ENCODE peak calls at places on chromosomes 13 and 19, in five cellular contexts. One of them, this sample, is unnamed.

GRCh38 chr19:54209058-54209747 is 8.5 kb downstream of the RPS9 start:
- DNase-seq in K562: no peak
- DNase-seq in HepG2: no peak
- DNase-seq in H1: no peak
- DNase-seq in GM12878: no peak
- DNase-seq in this sample: no peak

GRCh38 chr19:18173572-18174294 is at the start of gene IFI30:
- DNase-seq in K562: peak
- DNase-seq in HepG2: peak
- DNase-seq in H1: no peak
- DNase-seq in GM12878: peak
- DNase-seq in this sample: no peak

GRCh38 chr19:42290523-42291436 is 11.2 kb upstream of the PRR19 start:
- DNase-seq in K562: peak
- DNase-seq in HepG2: peak
- DNase-seq in H1: no peak
- DNase-seq in GM12878: no peak
- DNase-seq in this sample: no peak

GRCh38 chr13:37769078-37769477 is 100.5 kb downstream of the TRPC4 start:
- DNase-seq in K562: no peak
- DNase-seq in HepG2: peak
- DNase-seq in H1: no peak
- DNase-seq in GM12878: no peak
- DNase-seq in this sample: no peak

GRCh38 chr19:33407716-33408115 is 34.2 kb downstream of the CEBPG start:
- DNase-seq in K562: no peak
- DNase-seq in HepG2: no peak
- DNase-seq in H1: no peak
- DNase-seq in GM12878: no peak
- DNase-seq in this sample: no peak

GRCh38 chr13:28410096-28410495 is 84.8 kb downstream of the FLT1 start:
- DNase-seq in K562: peak
- DNase-seq in HepG2: no peak
- DNase-seq in H1: no peak
- DNase-seq in GM12878: no peak
- DNase-seq in this sample: no peak

GRCh38 chr13:77874406-77874805 is 44.2 kb downstream of the EDNRB start:
- DNase-seq in K562: no peak
- DNase-seq in HepG2: no peak
- DNase-seq in H1: no peak
- DNase-seq in GM12878: no peak
- DNase-seq in this sample: no peak

GRCh38 chr19:53945441-53945840 is 17.3 kb upstream of the CACNG8 start:
- DNase-seq in K562: peak
- DNase-seq in HepG2: no peak
- DNase-seq in H1: no peak
- DNase-seq in GM12878: no peak
- DNase-seq in this sample: peak

GRCh38 chr13:75415720-75416119 is 66.2 kb downstream of the TBC1D4 start:
- DNase-seq in K562: no peak
- DNase-seq in HepG2: no peak
- DNase-seq in H1: no peak
- DNase-seq in GM12878: no peak
- DNase-seq in this sample: no peak

GRCh38 chr19:15091918-15092753 is 10.1 kb downstream of the OR1I1 start:
- DNase-seq in K562: peak
- DNase-seq in HepG2: peak
- DNase-seq in H1: no peak
- DNase-seq in GM12878: no peak
- DNase-seq in this sample: peak

GRCh38 chr13:93227906-93228801 is 1.5 kb downstream of the GPC6 start:
- DNase-seq in K562: peak
- DNase-seq in HepG2: peak
- DNase-seq in H1: no peak
- DNase-seq in GM12878: no peak
- DNase-seq in this sample: no peak

GRCh38 chr19:43674630-43674982 is 4.6 kb upstream of the PLAUR start:
- DNase-seq in K562: no peak
- DNase-seq in HepG2: no peak
- DNase-seq in H1: no peak
- DNase-seq in GM12878: no peak
- DNase-seq in this sample: no peak

GRCh38 chr13:70206671-70207070 is 98.4 kb upstream of the KLHL1 start:
- DNase-seq in K562: no peak
- DNase-seq in HepG2: peak
- DNase-seq in H1: no peak
- DNase-seq in GM12878: no peak
- DNase-seq in this sample: no peak

GRCh38 chr19:29805026-29805925 is 6.5 kb upstream of the CCNE1 start:
- DNase-seq in K562: no peak
- DNase-seq in HepG2: peak
- DNase-seq in H1: no peak
- DNase-seq in GM12878: no peak
- DNase-seq in this sample: no peak

GRCh38 chr13:45167611-45168554 is 33.0 kb downstream of the KCTD4 start:
- DNase-seq in K562: no peak
- DNase-seq in HepG2: no peak
- DNase-seq in H1: no peak
- DNase-seq in GM12878: no peak
- DNase-seq in this sample: peak

GRCh38 chr13:75151081-75151643 is 330.8 kb downstream of the TBC1D4 start:
- DNase-seq in K562: no peak
- DNase-seq in HepG2: no peak
- DNase-seq in H1: no peak
- DNase-seq in GM12878: no peak
- DNase-seq in this sample: no peak

GRCh38 chr19:43446746-43447489 is 18.5 kb downstream of the LYPD3 start:
- DNase-seq in K562: peak
- DNase-seq in HepG2: peak
- DNase-seq in H1: peak
- DNase-seq in GM12878: no peak
- DNase-seq in this sample: peak

GRCh38 chr19:46409146-46409545 is 4.2 kb downstream of the CCDC8 start:
- DNase-seq in K562: no peak
- DNase-seq in HepG2: no peak
- DNase-seq in H1: no peak
- DNase-seq in GM12878: no peak
- DNase-seq in this sample: no peak

GRCh38 chr19:18995804-18996241 is 37.5 kb downstream of the SUGP2 start:
- DNase-seq in K562: peak
- DNase-seq in HepG2: peak
- DNase-seq in H1: peak
- DNase-seq in GM12878: no peak
- DNase-seq in this sample: peak

GRCh38 chr19:12544401-12544876 is 6.8 kb downstream of the ZNF564 start:
- DNase-seq in K562: peak
- DNase-seq in HepG2: no peak
- DNase-seq in H1: no peak
- DNase-seq in GM12878: no peak
- DNase-seq in this sample: no peak

GRCh38 chr13:24851546-24851945 is 87.6 kb downstream of the RNF17 start:
- DNase-seq in K562: no peak
- DNase-seq in HepG2: no peak
- DNase-seq in H1: no peak
- DNase-seq in GM12878: no peak
- DNase-seq in this sample: no peak

GRCh38 chr19:2722541-2723344 is 1.6 kb upstream of the DIRAS1 start:
- DNase-seq in K562: peak
- DNase-seq in HepG2: no peak
- DNase-seq in H1: no peak
- DNase-seq in GM12878: no peak
- DNase-seq in this sample: no peak

GRCh38 chr19:11479470-11480080 is 1.3 kb downstream of the ELAVL3 start:
- DNase-seq in K562: peak
- DNase-seq in HepG2: peak
- DNase-seq in H1: peak
- DNase-seq in GM12878: no peak
- DNase-seq in this sample: no peak

GRCh38 chr19:30117636-30118145 is 175.7 kb downstream of the URI1 start:
- DNase-seq in K562: no peak
- DNase-seq in HepG2: no peak
- DNase-seq in H1: no peak
- DNase-seq in GM12878: no peak
- DNase-seq in this sample: no peak

GRCh38 chr13:24214528-24214927 is 54.0 kb downstream of the SPATA13 start:
- DNase-seq in K562: no peak
- DNase-seq in HepG2: no peak
- DNase-seq in H1: no peak
- DNase-seq in GM12878: no peak
- DNase-seq in this sample: no peak

GRCh38 chr19:56547535-56547934 is 8.8 kb downstream of the ZFP28 start:
- DNase-seq in K562: peak
- DNase-seq in HepG2: no peak
- DNase-seq in H1: no peak
- DNase-seq in GM12878: no peak
- DNase-seq in this sample: no peak

GRCh38 chr19:39212377-39212742 is 8.3 kb upstream of the SYCN start:
- DNase-seq in K562: peak
- DNase-seq in HepG2: no peak
- DNase-seq in H1: no peak
- DNase-seq in GM12878: peak
- DNase-seq in this sample: peak

GRCh38 chr13:48892311-48892710 is 83.4 kb upstream of the FNDC3A start:
- DNase-seq in K562: no peak
- DNase-seq in HepG2: peak
- DNase-seq in H1: no peak
- DNase-seq in GM12878: no peak
- DNase-seq in this sample: peak

GRCh38 chr13:59533561-59534337 is 630.0 kb downstream of the DIAPH3 start:
- DNase-seq in K562: no peak
- DNase-seq in HepG2: peak
- DNase-seq in H1: no peak
- DNase-seq in GM12878: no peak
- DNase-seq in this sample: no peak

GRCh38 chr19:2962018-2962670 is 15.2 kb upstream of the TLE6 start:
- DNase-seq in K562: peak
- DNase-seq in HepG2: peak
- DNase-seq in H1: no peak
- DNase-seq in GM12878: peak
- DNase-seq in this sample: peak

GRCh38 chr13:38967446-38967845 is 23.2 kb downstream of the STOML3 start:
- DNase-seq in K562: no peak
- DNase-seq in HepG2: no peak
- DNase-seq in H1: no peak
- DNase-seq in GM12878: no peak
- DNase-seq in this sample: no peak

GRCh38 chr13:36006347-36006746 is 124.8 kb downstream of the DCLK1 start:
- DNase-seq in K562: no peak
- DNase-seq in HepG2: no peak
- DNase-seq in H1: no peak
- DNase-seq in GM12878: no peak
- DNase-seq in this sample: no peak

GRCh38 chr13:108959254-108959653 is 329.8 kb downstream of the MYO16 start:
- DNase-seq in K562: no peak
- DNase-seq in HepG2: no peak
- DNase-seq in H1: no peak
- DNase-seq in GM12878: no peak
- DNase-seq in this sample: no peak

GRCh38 chr13:47397739-47398138 is 500.9 kb upstream of the HTR2A start:
- DNase-seq in K562: no peak
- DNase-seq in HepG2: no peak
- DNase-seq in H1: no peak
- DNase-seq in GM12878: no peak
- DNase-seq in this sample: no peak

GRCh38 chr19:3178973-3179738 is 587 bp downstream of the S1PR4 start:
- DNase-seq in K562: no peak
- DNase-seq in HepG2: no peak
- DNase-seq in H1: no peak
- DNase-seq in GM12878: no peak
- DNase-seq in this sample: no peak

GRCh38 chr19:9132422-9132821 is 5.7 kb upstream of the OR7G3 start:
- DNase-seq in K562: no peak
- DNase-seq in HepG2: no peak
- DNase-seq in H1: no peak
- DNase-seq in GM12878: no peak
- DNase-seq in this sample: no peak

GRCh38 chr19:17522988-17523872 is 11.8 kb downstream of the PGLS start:
- DNase-seq in K562: no peak
- DNase-seq in HepG2: no peak
- DNase-seq in H1: no peak
- DNase-seq in GM12878: peak
- DNase-seq in this sample: no peak

GRCh38 chr19:48959341-48960239 is 4.9 kb downstream of the BAX start:
- DNase-seq in K562: no peak
- DNase-seq in HepG2: no peak
- DNase-seq in H1: no peak
- DNase-seq in GM12878: no peak
- DNase-seq in this sample: no peak

GRCh38 chr19:11674067-11674492 is 64.7 kb downstream of the ZNF823 start:
- DNase-seq in K562: no peak
- DNase-seq in HepG2: no peak
- DNase-seq in H1: no peak
- DNase-seq in GM12878: no peak
- DNase-seq in this sample: no peak

GRCh38 chr13:33380487-33381079 is 95.0 kb upstream of the STARD13 start:
- DNase-seq in K562: no peak
- DNase-seq in HepG2: peak
- DNase-seq in H1: no peak
- DNase-seq in GM12878: no peak
- DNase-seq in this sample: no peak
- TF ChIP-seq SRF in K562: no peak
- TF ChIP-seq SRF in HepG2: no peak
- TF ChIP-seq SRF in H1: no peak
- TF ChIP-seq SRF in GM12878: no peak
- TF ChIP-seq SRF in this sample: no peak

GRCh38 chr19:435056-435706 is 25.7 kb downstream of the SHC2 start:
- DNase-seq in K562: no peak
- DNase-seq in HepG2: no peak
- DNase-seq in H1: no peak
- DNase-seq in GM12878: no peak
- DNase-seq in this sample: no peak
- TF ChIP-seq JUND in K562: no peak
- TF ChIP-seq JUND in HepG2: no peak
- TF ChIP-seq JUND in H1: no peak
- TF ChIP-seq JUND in GM12878: no peak
- TF ChIP-seq JUND in this sample: no peak

GRCh38 chr19:23925285-23925684 is 10.6 kb downstream of the ZNF726 start:
- DNase-seq in K562: no peak
- DNase-seq in HepG2: no peak
- DNase-seq in H1: no peak
- DNase-seq in GM12878: no peak
- DNase-seq in this sample: no peak
- H3K4me2 ChIP-seq in K562: no peak
- H3K4me2 ChIP-seq in HepG2: no peak
- H3K4me2 ChIP-seq in H1: no peak
- H3K4me2 ChIP-seq in GM12878: no peak
- H3K4me2 ChIP-seq in this sample: no peak

GRCh38 chr13:73745190-73745589 is 389.0 kb downstream of the KLF12 start:
- DNase-seq in K562: no peak
- DNase-seq in HepG2: no peak
- DNase-seq in H1: no peak
- DNase-seq in GM12878: no peak
- DNase-seq in this sample: no peak
- TF ChIP-seq SRF in K562: no peak
- TF ChIP-seq SRF in HepG2: no peak
- TF ChIP-seq SRF in H1: no peak
- TF ChIP-seq SRF in GM12878: no peak
- TF ChIP-seq SRF in this sample: no peak